ENCODE peak calls at places on chromosome 9, in nine cellular contexts. One of them, this sample, is unnamed.

GRCh38 chr9:118567861-118568260 is 801.4 kb downstream of the BRINP1 start:
- DNase-seq in PC-3: no peak
- DNase-seq in fibroblast of lung: no peak
- DNase-seq in aorta: no peak
- DNase-seq in OCI-LY7: no peak
- DNase-seq in left ventricle myocardium inferior: no peak
- DNase-seq in psoas muscle: no peak
- DNase-seq in thoracic aorta: no peak
- DNase-seq in mammary epithelial cell: no peak
- DNase-seq in this sample: no peak

GRCh38 chr9:19386469-19387044 is 6.5 kb upstream of the RPS6 start:
- DNase-seq in PC-3: no peak
- DNase-seq in fibroblast of lung: no peak
- DNase-seq in aorta: no peak
- DNase-seq in OCI-LY7: no peak
- DNase-seq in left ventricle myocardium inferior: no peak
- DNase-seq in psoas muscle: no peak
- DNase-seq in thoracic aorta: no peak
- DNase-seq in mammary epithelial cell: no peak
- DNase-seq in this sample: no peak

GRCh38 chr9:96203867-96204412 is 98.0 kb downstream of the HSD17B3 start:
- DNase-seq in PC-3: no peak
- DNase-seq in fibroblast of lung: peak; percentile 56
- DNase-seq in aorta: no peak
- DNase-seq in OCI-LY7: no peak
- DNase-seq in left ventricle myocardium inferior: peak; percentile 20
- DNase-seq in psoas muscle: no peak
- DNase-seq in thoracic aorta: no peak
- DNase-seq in mammary epithelial cell: no peak
- DNase-seq in this sample: no peak

GRCh38 chr9:88991066-88992030 is at the start of gene S1PR3:
- DNase-seq in PC-3: peak; percentile 36
- DNase-seq in fibroblast of lung: peak; percentile 60
- DNase-seq in aorta: peak; percentile 92
- DNase-seq in OCI-LY7: peak; percentile 17
- DNase-seq in left ventricle myocardium inferior: peak; percentile 77
- DNase-seq in psoas muscle: peak; percentile 75
- DNase-seq in thoracic aorta: no peak
- DNase-seq in mammary epithelial cell: peak; percentile 51
- DNase-seq in this sample: peak; percentile 92

GRCh38 chr9:97802276-97802675 is 50.8 kb upstream of the FOXE1 start:
- DNase-seq in PC-3: peak; percentile 88
- DNase-seq in fibroblast of lung: no peak
- DNase-seq in aorta: no peak
- DNase-seq in OCI-LY7: no peak
- DNase-seq in left ventricle myocardium inferior: no peak
- DNase-seq in psoas muscle: no peak
- DNase-seq in thoracic aorta: no peak
- DNase-seq in mammary epithelial cell: peak; percentile 84
- DNase-seq in this sample: peak; percentile 67

GRCh38 chr9:116483622-116484482 is 203.3 kb upstream of the TRIM32 start:
- DNase-seq in PC-3: no peak
- DNase-seq in fibroblast of lung: no peak
- DNase-seq in aorta: no peak
- DNase-seq in OCI-LY7: no peak
- DNase-seq in left ventricle myocardium inferior: no peak
- DNase-seq in psoas muscle: no peak
- DNase-seq in thoracic aorta: no peak
- DNase-seq in mammary epithelial cell: no peak
- DNase-seq in this sample: no peak

GRCh38 chr9:78958887-78959286 is 612.9 kb upstream of the TLE4 start:
- DNase-seq in PC-3: no peak
- DNase-seq in fibroblast of lung: no peak
- DNase-seq in aorta: no peak
- DNase-seq in OCI-LY7: peak; percentile 17
- DNase-seq in left ventricle myocardium inferior: no peak
- DNase-seq in psoas muscle: no peak
- DNase-seq in thoracic aorta: no peak
- DNase-seq in mammary epithelial cell: peak; percentile 11
- DNase-seq in this sample: no peak

GRCh38 chr9:74557577-74557976 is 60.4 kb downstream of the RORB start:
- DNase-seq in PC-3: no peak
- DNase-seq in fibroblast of lung: no peak
- DNase-seq in aorta: no peak
- DNase-seq in OCI-LY7: no peak
- DNase-seq in left ventricle myocardium inferior: no peak
- DNase-seq in psoas muscle: no peak
- DNase-seq in thoracic aorta: no peak
- DNase-seq in mammary epithelial cell: no peak
- DNase-seq in this sample: no peak

GRCh38 chr9:116959775-116960174 is 272.7 kb downstream of the TRIM32 start:
- DNase-seq in PC-3: no peak
- DNase-seq in fibroblast of lung: peak; percentile 3
- DNase-seq in aorta: peak; percentile 86
- DNase-seq in OCI-LY7: no peak
- DNase-seq in left ventricle myocardium inferior: no peak
- DNase-seq in psoas muscle: no peak
- DNase-seq in thoracic aorta: no peak
- DNase-seq in mammary epithelial cell: no peak
- DNase-seq in this sample: no peak

GRCh38 chr9:6153425-6153824 is 62.2 kb upstream of the IL33 start:
- DNase-seq in PC-3: peak; percentile 80
- DNase-seq in fibroblast of lung: no peak
- DNase-seq in aorta: no peak
- DNase-seq in OCI-LY7: no peak
- DNase-seq in left ventricle myocardium inferior: no peak
- DNase-seq in psoas muscle: no peak
- DNase-seq in thoracic aorta: no peak
- DNase-seq in mammary epithelial cell: peak; percentile 81
- DNase-seq in this sample: no peak

GRCh38 chr9:91316093-91316492 is 45.6 kb downstream of the AUH start:
- DNase-seq in PC-3: no peak
- DNase-seq in fibroblast of lung: no peak
- DNase-seq in aorta: no peak
- DNase-seq in OCI-LY7: no peak
- DNase-seq in left ventricle myocardium inferior: no peak
- DNase-seq in psoas muscle: no peak
- DNase-seq in thoracic aorta: no peak
- DNase-seq in mammary epithelial cell: no peak
- DNase-seq in this sample: no peak

GRCh38 chr9:133239533-133240090 is 30.6 kb upstream of the OBP2B start:
- DNase-seq in PC-3: no peak
- DNase-seq in fibroblast of lung: no peak
- DNase-seq in aorta: peak; percentile 61
- DNase-seq in OCI-LY7: no peak
- DNase-seq in left ventricle myocardium inferior: no peak
- DNase-seq in psoas muscle: no peak
- DNase-seq in thoracic aorta: no peak
- DNase-seq in mammary epithelial cell: no peak
- DNase-seq in this sample: no peak

GRCh38 chr9:20623021-20623747 is 885 bp upstream of the MLLT3 start:
- DNase-seq in PC-3: peak; percentile 23
- DNase-seq in fibroblast of lung: no peak
- DNase-seq in aorta: no peak
- DNase-seq in OCI-LY7: peak; percentile 25
- DNase-seq in left ventricle myocardium inferior: peak; percentile 26
- DNase-seq in psoas muscle: peak; percentile 55
- DNase-seq in thoracic aorta: no peak
- DNase-seq in mammary epithelial cell: peak; percentile 47
- DNase-seq in this sample: peak; percentile 69

GRCh38 chr9:134732392-134733110 is 90.9 kb downstream of the COL5A1 start:
- DNase-seq in PC-3: no peak
- DNase-seq in fibroblast of lung: peak; percentile 34
- DNase-seq in aorta: no peak
- DNase-seq in OCI-LY7: no peak
- DNase-seq in left ventricle myocardium inferior: no peak
- DNase-seq in psoas muscle: no peak
- DNase-seq in thoracic aorta: no peak
- DNase-seq in mammary epithelial cell: no peak
- DNase-seq in this sample: no peak

GRCh38 chr9:134734270-134734669 is 92.7 kb downstream of the COL5A1 start:
- DNase-seq in PC-3: no peak
- DNase-seq in fibroblast of lung: peak; percentile 74
- DNase-seq in aorta: no peak
- DNase-seq in OCI-LY7: no peak
- DNase-seq in left ventricle myocardium inferior: no peak
- DNase-seq in psoas muscle: peak; percentile 78
- DNase-seq in thoracic aorta: no peak
- DNase-seq in mammary epithelial cell: no peak
- DNase-seq in this sample: no peak

GRCh38 chr9:134731497-134732391 is 90.1 kb downstream of the COL5A1 start:
- DNase-seq in PC-3: no peak
- DNase-seq in fibroblast of lung: no peak
- DNase-seq in aorta: no peak
- DNase-seq in OCI-LY7: no peak
- DNase-seq in left ventricle myocardium inferior: no peak
- DNase-seq in psoas muscle: no peak
- DNase-seq in thoracic aorta: no peak
- DNase-seq in mammary epithelial cell: no peak
- DNase-seq in this sample: no peak

GRCh38 chr9:134735441-134736175 is 94.0 kb downstream of the COL5A1 start:
- DNase-seq in PC-3: no peak
- DNase-seq in fibroblast of lung: peak; percentile 69
- DNase-seq in aorta: no peak
- DNase-seq in OCI-LY7: no peak
- DNase-seq in left ventricle myocardium inferior: peak; percentile 84
- DNase-seq in psoas muscle: peak; percentile 88
- DNase-seq in thoracic aorta: no peak
- DNase-seq in mammary epithelial cell: no peak
- DNase-seq in this sample: no peak

DNA sequence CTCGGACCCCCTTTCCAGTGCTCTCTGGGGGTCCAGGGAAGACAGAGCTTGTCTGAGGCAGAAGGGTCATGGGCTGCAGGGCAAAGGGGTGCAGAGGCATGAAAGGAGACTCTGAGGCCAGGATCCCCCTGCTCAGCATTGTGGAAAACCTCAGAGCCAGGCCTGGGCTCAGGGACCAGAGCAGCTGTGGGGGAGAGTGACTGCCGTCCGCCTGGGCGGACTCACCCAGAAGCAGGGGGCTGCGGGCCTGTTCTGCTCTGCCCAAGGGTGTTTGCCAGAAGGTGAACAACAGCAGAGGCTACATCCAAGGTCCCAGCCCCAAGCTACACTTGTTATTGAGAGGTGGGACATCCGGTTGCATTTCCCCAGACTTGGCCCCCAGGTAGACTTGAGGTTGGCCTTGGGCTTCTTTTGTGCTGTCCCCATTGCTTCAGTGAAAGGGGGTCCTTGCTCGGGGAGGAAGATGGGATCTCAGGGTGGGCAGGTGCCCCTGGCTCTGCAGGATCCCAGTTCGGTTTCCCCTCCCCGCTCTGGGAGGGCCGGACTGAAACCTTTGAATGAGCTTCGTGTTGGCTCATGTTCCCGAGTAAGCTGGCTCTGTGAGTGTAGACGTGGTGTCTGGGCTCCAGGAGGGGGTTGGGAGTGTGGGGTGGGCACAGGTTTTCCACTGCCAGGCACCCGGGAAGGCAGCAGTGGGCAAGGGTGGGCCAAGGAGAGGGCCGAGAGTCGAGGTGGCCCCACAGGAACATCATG is 92.1 kb downstream of the COL5A1 start:
- DNase-seq in PC-3: no peak
- DNase-seq in fibroblast of lung: no peak
- DNase-seq in aorta: no peak
- DNase-seq in OCI-LY7: no peak
- DNase-seq in left ventricle myocardium inferior: no peak
- DNase-seq in psoas muscle: no peak
- DNase-seq in thoracic aorta: no peak
- DNase-seq in mammary epithelial cell: no peak
- DNase-seq in this sample: no peak
- H3K4me1 ChIP-seq in PC-3: no peaks in the 10 kb centered on the region
- H3K4me1 ChIP-seq in fibroblast of lung: peaks cover 20% of the 10 kb centered on the region
- H3K4me1 ChIP-seq in aorta: no peaks in the 10 kb centered on the region
- H3K4me1 ChIP-seq in OCI-LY7: no peaks in the 10 kb centered on the region
- H3K4me1 ChIP-seq in left ventricle myocardium inferior: peaks cover 78% of the 10 kb centered on the region
- H3K4me1 ChIP-seq in psoas muscle: no peaks in the 10 kb centered on the region
- H3K4me1 ChIP-seq in thoracic aorta: peaks cover 15% of the 10 kb centered on the region
- H3K4me1 ChIP-seq in mammary epithelial cell: no peaks in the 10 kb centered on the region
- H3K4me1 ChIP-seq in this sample: no peaks in the 10 kb centered on the region

GRCh38 chr9:1531411-1531903 is 481.3 kb downstream of the DMRT2 start:
- DNase-seq in PC-3: no peak
- DNase-seq in fibroblast of lung: no peak
- DNase-seq in aorta: no peak
- DNase-seq in OCI-LY7: no peak
- DNase-seq in left ventricle myocardium inferior: no peak
- DNase-seq in psoas muscle: no peak
- DNase-seq in thoracic aorta: no peak
- DNase-seq in mammary epithelial cell: no peak
- DNase-seq in this sample: no peak
- H3K4me3 ChIP-seq in PC-3: no peak overlapping the region
- H3K4me3 ChIP-seq in fibroblast of lung: no peak overlapping the region
- H3K4me3 ChIP-seq in aorta: no peak overlapping the region
- H3K4me3 ChIP-seq in OCI-LY7: no peak overlapping the region
- H3K4me3 ChIP-seq in left ventricle myocardium inferior: no peak overlapping the region
- H3K4me3 ChIP-seq in psoas muscle: no peak overlapping the region
- H3K4me3 ChIP-seq in thoracic aorta: no peak overlapping the region
- H3K4me3 ChIP-seq in mammary epithelial cell: no peak overlapping the region
- H3K4me3 ChIP-seq in this sample: no peak overlapping the region

DNA sequence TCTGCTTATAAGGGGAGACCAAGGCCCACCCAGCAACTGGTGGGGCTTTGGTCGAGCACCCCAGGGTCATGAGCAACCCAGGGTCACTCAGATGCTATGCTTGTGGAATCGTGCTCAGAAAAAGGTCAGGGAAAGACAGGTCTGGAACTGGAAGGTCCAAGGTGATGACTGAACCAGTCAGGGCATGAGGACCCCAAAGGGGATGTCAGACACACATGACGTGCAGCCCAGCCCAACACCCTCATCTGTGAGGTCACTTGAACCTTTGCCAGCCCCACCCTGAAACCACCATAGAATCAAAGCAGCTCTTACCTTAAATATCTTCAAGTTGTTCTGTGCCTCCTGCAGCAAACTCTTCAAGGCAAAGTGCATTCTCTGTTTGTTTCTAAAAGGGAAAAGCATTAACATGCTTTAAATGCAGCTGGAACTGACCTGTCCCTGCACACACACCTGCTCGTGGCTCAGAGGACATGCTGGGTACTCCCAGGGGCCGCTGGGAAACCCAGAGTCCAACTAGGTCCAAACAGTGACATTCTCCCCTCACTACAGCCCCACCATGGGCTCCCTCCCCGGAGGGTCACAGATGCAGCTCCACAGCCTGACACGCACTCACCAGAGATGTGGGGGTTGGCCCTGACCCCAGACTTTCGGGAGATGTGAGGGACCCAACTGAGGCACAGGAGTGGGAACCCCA is 29.4 kb downstream of the IPPK start:
- DNase-seq in PC-3: no peak
- DNase-seq in fibroblast of lung: no peak
- DNase-seq in aorta: peak; percentile 45
- DNase-seq in OCI-LY7: no peak
- DNase-seq in left ventricle myocardium inferior: no peak
- DNase-seq in psoas muscle: no peak
- DNase-seq in thoracic aorta: no peak
- DNase-seq in mammary epithelial cell: no peak
- DNase-seq in this sample: no peak
- H3K36me3 ChIP-seq in PC-3: peaks cover 7% of the 10 kb centered on the region
- H3K36me3 ChIP-seq in fibroblast of lung: peaks cover 25% of the 10 kb centered on the region
- H3K36me3 ChIP-seq in aorta: peaks cover 7% of the 10 kb centered on the region
- H3K36me3 ChIP-seq in OCI-LY7: peaks cover 68% of the 10 kb centered on the region
- H3K36me3 ChIP-seq in left ventricle myocardium inferior: peaks cover 100% of the 10 kb centered on the region
- H3K36me3 ChIP-seq in psoas muscle: peaks cover 98% of the 10 kb centered on the region
- H3K36me3 ChIP-seq in thoracic aorta: peaks cover 42% of the 10 kb centered on the region
- H3K36me3 ChIP-seq in mammary epithelial cell: peaks cover 22% of the 10 kb centered on the region
- H3K36me3 ChIP-seq in this sample: peaks cover 49% of the 10 kb centered on the region

GRCh38 chr9:14260101-14260500 is 53.8 kb downstream of the NFIB start:
- DNase-seq in PC-3: peak; percentile 18
- DNase-seq in fibroblast of lung: peak; percentile 14
- DNase-seq in aorta: no peak
- DNase-seq in OCI-LY7: no peak
- DNase-seq in left ventricle myocardium inferior: no peak
- DNase-seq in psoas muscle: no peak
- DNase-seq in thoracic aorta: no peak
- DNase-seq in mammary epithelial cell: no peak
- DNase-seq in this sample: no peak
- H3K4me1 ChIP-seq in PC-3: peaks cover 33% of the 10 kb centered on the region
- H3K4me1 ChIP-seq in fibroblast of lung: peaks cover 4% of the 10 kb centered on the region
- H3K4me1 ChIP-seq in aorta: peaks cover 17% of the 10 kb centered on the region
- H3K4me1 ChIP-seq in OCI-LY7: no peaks in the 10 kb centered on the region
- H3K4me1 ChIP-seq in left ventricle myocardium inferior: peaks cover 98% of the 10 kb centered on the region
- H3K4me1 ChIP-seq in psoas muscle: peaks cover 54% of the 10 kb centered on the region
- H3K4me1 ChIP-seq in thoracic aorta: peaks cover 57% of the 10 kb centered on the region
- H3K4me1 ChIP-seq in mammary epithelial cell: peaks cover 35% of the 10 kb centered on the region
- H3K4me1 ChIP-seq in this sample: peaks cover 6% of the 10 kb centered on the region